ENCODE peak calls at places on chromosomes 12 and 14, in ten cellular contexts. L is activated CD4-positive, alpha-beta T cell treated with anti-CD3 and anti-CD28 coated beads, Interleukin-2, amount 50 U/mL, for 4 hours; R is endothelial cell; U is smooth muscle cell of the brain vasculature; M is epithelial cell of proximal tubule; T is NCI-H1092; V is retina; O is nephron progenitor cell; A is EL; K is astrocyte of the hippocampus. H is an unnamed sample.

GRCh38 chr12:32603071-32603470 is 76.0 kb upstream of the DNM1L start:
- DNase-seq in A (no peak), U (no peak), L (no peak), T (no peak), K (no peak), V (no peak), O (no peak), M (no peak), R (no peak), H (no peak)

GRCh38 chr14:104805941-104806624 is 5.2 kb downstream of the ZBTB42 start:
- DNase-seq in L (no peak), V (no peak), R (no peak), O (no peak), U (no peak), T (no peak), M (no peak), K (no peak), A (no peak), H (no peak)

GRCh38 chr14:89283327-89284060 is 133.5 kb downstream of the FOXN3 start:
- DNase-seq in R (no peak), U (no peak), M (no peak), K (no peak), L (no peak), T (no peak), A (no peak), O (no peak), V (no peak), H (no peak)

GRCh38 chr14:44880791-44881190 is 81.0 kb downstream of the KLHL28 start:
- DNase-seq in T (no peak), L (no peak), M (no peak), R (no peak), U (no peak), K (no peak), O (no peak), A (no peak), V (no peak), H (no peak)

GRCh38 chr12:52579468-52580450 is 6.1 kb upstream of the KRT74 start:
- DNase-seq in O (no peak), K (no peak), R (no peak), A (no peak), V (no peak), L (no peak), U (no peak), T (no peak), M (no peak), H (no peak)

GRCh38 chr12:107394693-107395092 is 290.9 kb upstream of the PWP1 start:
- DNase-seq in O (no peak), T (no peak), K (no peak), V (no peak), M (no peak), A (no peak), L (no peak), R (no peak), U (no peak), H (no peak)

GRCh38 chr12:121033625-121034349 is 5.3 kb downstream of the OASL start:
- DNase-seq in A (peak; percentile 91), O (no peak), M (no peak), K (peak; percentile 67), V (no peak), T (no peak), L (peak; percentile 58), R (no peak), U (no peak), H (peak; percentile 40)

GRCh38 chr14:100816950-100817901 is 8.7 kb upstream of the MEG3 start:
- DNase-seq in O (no peak), A (no peak), V (peak; percentile 1), R (no peak), U (no peak), M (no peak), K (no peak), L (no peak), T (no peak), H (no peak)

GRCh38 chr12:58420496-58420895 is 479.1 kb downstream of the ATP23 start:
- DNase-seq in V (no peak), T (no peak), A (peak; percentile 86), L (no peak), K (peak; percentile 38), O (no peak), R (no peak), M (no peak), U (no peak), H (peak; percentile 47)

GRCh38 chr14:65308536-65308935 is 104.0 kb upstream of the FUT8 start:
- DNase-seq in M (no peak), V (no peak), O (no peak), L (no peak), K (no peak), R (no peak), T (no peak), U (no peak), A (no peak), H (no peak)

GRCh38 chr12:46360370-46360769 is 12.2 kb downstream of the SLC38A2 start:
- DNase-seq in O (no peak), K (no peak), L (no peak), T (no peak), V (no peak), M (no peak), U (no peak), R (no peak), A (no peak), H (no peak)

GRCh38 chr14:90850487-90850886 is 34.3 kb upstream of the TTC7B start:
- DNase-seq in R (peak; percentile 59), U (no peak), O (no peak), A (peak; percentile 85), K (peak; percentile 27), L (no peak), V (no peak), T (no peak), M (peak; percentile 66), H (peak; percentile 32)

GRCh38 chr14:102579696-102580551 is 12.5 kb upstream of the RCOR1 start:
- DNase-seq in U (no peak), L (no peak), O (no peak), R (no peak), M (no peak), T (no peak), V (no peak), K (peak; percentile 66), A (peak; percentile 91), H (peak; percentile 40)

GRCh38 chr14:90558041-90558982 is 161.5 kb downstream of the CALM1 start:
- DNase-seq in R (no peak), K (no peak), V (no peak), O (no peak), L (no peak), T (no peak), A (no peak), U (no peak), M (no peak), H (no peak)

GRCh38 chr14:63308723-63309317 is 9.9 kb downstream of the GPHB5 start:
- DNase-seq in U (no peak), T (peak; percentile 26), V (no peak), L (no peak), A (peak; percentile 4), R (peak; percentile 41), O (peak; percentile 22), K (peak; percentile 41), M (no peak), H (no peak)

GRCh38 chr12:31324845-31325523 is 966 bp downstream of the SINHCAF start:
- DNase-seq in V (peak; percentile 89), T (peak; percentile 19), A (peak; percentile 62), K (peak; percentile 77), M (no peak), R (peak; percentile 32), O (peak; percentile 46), L (peak; percentile 41), U (no peak), H (peak; percentile 71)

GRCh38 chr12:58757422-58757821 is 162.9 kb downstream of the LRIG3 start:
- DNase-seq in V (no peak), O (no peak), M (no peak), R (no peak), A (peak; percentile 85), K (peak; percentile 26), L (no peak), U (peak; percentile 52), T (no peak), H (peak; percentile 92)

GRCh38 chr14:42378274-42378673 is 771.6 kb downstream of the LRFN5 start:
- DNase-seq in A (no peak), M (no peak), T (no peak), R (no peak), O (no peak), L (no peak), K (no peak), U (no peak), V (no peak), H (no peak)

GRCh38 chr12:78101946-78102635 is 271.4 kb downstream of the NAV3 start:
- DNase-seq in M (no peak), A (no peak), V (peak; percentile 36), T (no peak), K (no peak), R (no peak), L (no peak), U (no peak), O (no peak), H (no peak)

GRCh38 chr12:92608418-92609091 is 94.2 kb upstream of the PLEKHG7 start:
- DNase-seq in L (no peak), K (peak; percentile 36), M (no peak), V (peak; percentile 35), R (no peak), T (no peak), O (no peak), A (peak; percentile 54), U (peak; percentile 28), H (peak; percentile 56)

GRCh38 chr12:131943389-131943788 is 6.4 kb upstream of the EP400 start:
- DNase-seq in U (no peak), O (no peak), T (no peak), V (no peak), A (no peak), K (no peak), R (no peak), M (no peak), L (no peak), H (no peak)

GRCh38 chr12:81797100-81797499 is 38.0 kb upstream of the PPFIA2 start:
- DNase-seq in L (no peak), V (no peak), K (no peak), R (no peak), U (no peak), T (no peak), A (peak; percentile 1), O (no peak), M (no peak), H (peak; percentile 25)

GRCh38 chr12:95118138-95118787 is 44.8 kb upstream of the NR2C1 start:
- DNase-seq in R (no peak), K (peak; percentile 84), L (no peak), V (no peak), M (peak; percentile 94), A (peak; percentile 90), O (no peak), U (no peak), T (no peak), H (peak; percentile 81)

GRCh38 chr12:53071591-53072551 is 7.3 kb downstream of the SPRYD3 start:
- DNase-seq in K (peak; percentile 66), L (no peak), R (no peak), V (peak; percentile 14), T (no peak), M (no peak), A (no peak), U (no peak), O (no peak), H (no peak)

GRCh38 chr12:113965951-113966797 is at the start of gene RBM19:
- DNase-seq in K (peak; percentile 99), V (peak; percentile 98), R (peak; percentile 99), L (peak; percentile 95), U (peak; percentile 98), A (peak; percentile 97), M (peak; percentile 69), T (peak; percentile 95), O (peak; percentile 98), H (peak; percentile 97)

GRCh38 chr14:26730929-26731618 is 133.2 kb upstream of the NOVA1 start:
- DNase-seq in M (no peak), V (no peak), U (no peak), R (peak; percentile 41), K (peak; percentile 28), L (no peak), T (peak; percentile 12), A (no peak), O (peak; percentile 42), H (no peak)

GRCh38 chr12:124678421-124678893 is 111.0 kb upstream of the NCOR2 start:
- DNase-seq in U (no peak), T (no peak), K (peak; percentile 53), O (peak; percentile 76), L (no peak), R (no peak), M (no peak), V (peak; percentile 92), A (no peak), H (no peak)

GRCh38 chr14:105091335-105092123 is 26.3 kb upstream of the GPR132 start:
- DNase-seq in O (peak; percentile 21), U (no peak), V (peak; percentile 30), L (no peak), M (peak; percentile 60), T (no peak), A (peak; percentile 70), K (peak; percentile 90), R (no peak), H (no peak)